ENCODE peak calls at places on chromosomes 5 and 9, in ten cellular contexts. One of them, this sample, is unnamed.

GRCh38 chr5:16929347-16929746 is 6.7 kb downstream of the MYO10 start:
- DNase-seq in spleen: no peak
- DNase-seq in body of pancreas: no peak
- DNase-seq in WERI-Rb-1: no peak
- DNase-seq in CD8-positive, alpha-beta memory T cell: no peak
- DNase-seq in right cardiac atrium: no peak
- DNase-seq in A549: no peak
- DNase-seq in brain microvascular endothelial cell: no peak
- DNase-seq in IMR-90: no peak
- DNase-seq in CD4-positive, CD25-positive, alpha-beta regulatory T cell: no peak
- DNase-seq in this sample: no peak

GRCh38 chr9:5536684-5537083 is 26.4 kb downstream of the PDCD1LG2 start:
- DNase-seq in spleen: no peak
- DNase-seq in body of pancreas: peak
- DNase-seq in WERI-Rb-1: no peak
- DNase-seq in CD8-positive, alpha-beta memory T cell: no peak
- DNase-seq in right cardiac atrium: no peak
- DNase-seq in A549: no peak
- DNase-seq in brain microvascular endothelial cell: no peak
- DNase-seq in IMR-90: no peak
- DNase-seq in CD4-positive, CD25-positive, alpha-beta regulatory T cell: no peak
- DNase-seq in this sample: no peak

GRCh38 chr5:120655828-120656435 is 191.8 kb downstream of the PRR16 start:
- DNase-seq in spleen: no peak
- DNase-seq in body of pancreas: peak
- DNase-seq in WERI-Rb-1: peak
- DNase-seq in CD8-positive, alpha-beta memory T cell: no peak
- DNase-seq in right cardiac atrium: no peak
- DNase-seq in A549: peak
- DNase-seq in brain microvascular endothelial cell: peak
- DNase-seq in IMR-90: peak
- DNase-seq in CD4-positive, CD25-positive, alpha-beta regulatory T cell: peak
- DNase-seq in this sample: peak

GRCh38 chr5:73192375-73192774 is 19.4 kb downstream of the TMEM174 start:
- DNase-seq in spleen: no peak
- DNase-seq in body of pancreas: no peak
- DNase-seq in WERI-Rb-1: no peak
- DNase-seq in CD8-positive, alpha-beta memory T cell: no peak
- DNase-seq in right cardiac atrium: no peak
- DNase-seq in A549: no peak
- DNase-seq in brain microvascular endothelial cell: no peak
- DNase-seq in IMR-90: no peak
- DNase-seq in CD4-positive, CD25-positive, alpha-beta regulatory T cell: no peak
- DNase-seq in this sample: no peak

GRCh38 chr5:68245325-68245724 is 29.8 kb downstream of the PIK3R1 start:
- DNase-seq in spleen: no peak
- DNase-seq in body of pancreas: no peak
- DNase-seq in WERI-Rb-1: no peak
- DNase-seq in CD8-positive, alpha-beta memory T cell: no peak
- DNase-seq in right cardiac atrium: no peak
- DNase-seq in A549: no peak
- DNase-seq in brain microvascular endothelial cell: no peak
- DNase-seq in IMR-90: peak
- DNase-seq in CD4-positive, CD25-positive, alpha-beta regulatory T cell: no peak
- DNase-seq in this sample: no peak

GRCh38 chr5:50958852-50959457 is 292.5 kb downstream of the PARP8 start:
- DNase-seq in spleen: no peak
- DNase-seq in body of pancreas: peak
- DNase-seq in WERI-Rb-1: peak
- DNase-seq in CD8-positive, alpha-beta memory T cell: no peak
- DNase-seq in right cardiac atrium: no peak
- DNase-seq in A549: peak
- DNase-seq in brain microvascular endothelial cell: peak
- DNase-seq in IMR-90: peak
- DNase-seq in CD4-positive, CD25-positive, alpha-beta regulatory T cell: peak
- DNase-seq in this sample: no peak

GRCh38 chr9:112091805-112092204 is 83.3 kb downstream of the SUSD1 start:
- DNase-seq in spleen: no peak
- DNase-seq in body of pancreas: peak
- DNase-seq in WERI-Rb-1: peak
- DNase-seq in CD8-positive, alpha-beta memory T cell: no peak
- DNase-seq in right cardiac atrium: no peak
- DNase-seq in A549: peak
- DNase-seq in brain microvascular endothelial cell: no peak
- DNase-seq in IMR-90: peak
- DNase-seq in CD4-positive, CD25-positive, alpha-beta regulatory T cell: peak
- DNase-seq in this sample: peak

GRCh38 chr5:154518438-154518867 is 40.4 kb upstream of the HAND1 start:
- DNase-seq in spleen: no peak
- DNase-seq in body of pancreas: no peak
- DNase-seq in WERI-Rb-1: no peak
- DNase-seq in CD8-positive, alpha-beta memory T cell: no peak
- DNase-seq in right cardiac atrium: no peak
- DNase-seq in A549: no peak
- DNase-seq in brain microvascular endothelial cell: no peak
- DNase-seq in IMR-90: no peak
- DNase-seq in CD4-positive, CD25-positive, alpha-beta regulatory T cell: no peak
- DNase-seq in this sample: no peak

GRCh38 chr5:71663570-71663969 is 55.5 kb upstream of the CARTPT start:
- DNase-seq in spleen: no peak
- DNase-seq in body of pancreas: no peak
- DNase-seq in WERI-Rb-1: no peak
- DNase-seq in CD8-positive, alpha-beta memory T cell: no peak
- DNase-seq in right cardiac atrium: no peak
- DNase-seq in A549: no peak
- DNase-seq in brain microvascular endothelial cell: no peak
- DNase-seq in IMR-90: no peak
- DNase-seq in CD4-positive, CD25-positive, alpha-beta regulatory T cell: no peak
- DNase-seq in this sample: no peak
- H3K27ac ChIP-seq in spleen: no peak
- H3K27ac ChIP-seq in body of pancreas: no peak
- H3K27ac ChIP-seq in WERI-Rb-1: no peak
- H3K27ac ChIP-seq in CD8-positive, alpha-beta memory T cell: no peak
- H3K27ac ChIP-seq in right cardiac atrium: no peak
- H3K27ac ChIP-seq in A549: no peak
- H3K27ac ChIP-seq in brain microvascular endothelial cell: no peak
- H3K27ac ChIP-seq in IMR-90: no peak
- H3K27ac ChIP-seq in CD4-positive, CD25-positive, alpha-beta regulatory T cell: no peak
- H3K27ac ChIP-seq in this sample: no peak

DNA sequence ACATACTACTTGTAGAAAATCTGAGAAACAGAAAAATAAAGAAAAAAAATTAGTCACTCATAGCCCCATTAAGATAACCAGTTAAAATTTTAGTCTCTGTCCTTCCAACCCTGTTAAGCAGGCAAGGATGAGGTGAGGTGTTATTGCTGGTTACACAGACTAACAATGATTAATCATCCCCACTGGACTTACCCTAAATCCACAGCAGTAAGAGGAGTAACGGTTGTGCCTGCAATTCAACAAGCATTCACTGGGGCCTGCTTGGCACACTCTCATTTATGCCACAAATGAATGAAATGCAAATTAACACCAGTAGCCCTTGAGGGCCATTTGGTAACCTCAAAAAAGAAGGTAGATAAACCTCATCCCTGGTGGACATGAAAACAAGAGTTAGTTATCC is 8.0 kb downstream of the LHFPL2 start:
- DNase-seq in spleen: no peak
- DNase-seq in body of pancreas: no peak
- DNase-seq in WERI-Rb-1: no peak
- DNase-seq in CD8-positive, alpha-beta memory T cell: no peak
- DNase-seq in right cardiac atrium: no peak
- DNase-seq in A549: peak
- DNase-seq in brain microvascular endothelial cell: no peak
- DNase-seq in IMR-90: peak
- DNase-seq in CD4-positive, CD25-positive, alpha-beta regulatory T cell: no peak
- DNase-seq in this sample: no peak
- H3K27ac ChIP-seq in spleen: no peak
- H3K27ac ChIP-seq in body of pancreas: peak
- H3K27ac ChIP-seq in WERI-Rb-1: no peak
- H3K27ac ChIP-seq in CD8-positive, alpha-beta memory T cell: no peak
- H3K27ac ChIP-seq in right cardiac atrium: no peak
- H3K27ac ChIP-seq in A549: peak
- H3K27ac ChIP-seq in brain microvascular endothelial cell: peak
- H3K27ac ChIP-seq in IMR-90: peak
- H3K27ac ChIP-seq in CD4-positive, CD25-positive, alpha-beta regulatory T cell: no peak
- H3K27ac ChIP-seq in this sample: peak

GRCh38 chr9:114395196-114395595 is 7.4 kb upstream of the AKNA start:
- DNase-seq in spleen: no peak
- DNase-seq in body of pancreas: no peak
- DNase-seq in WERI-Rb-1: no peak
- DNase-seq in CD8-positive, alpha-beta memory T cell: no peak
- DNase-seq in right cardiac atrium: no peak
- DNase-seq in A549: no peak
- DNase-seq in brain microvascular endothelial cell: no peak
- DNase-seq in IMR-90: no peak
- DNase-seq in CD4-positive, CD25-positive, alpha-beta regulatory T cell: no peak
- DNase-seq in this sample: no peak

GRCh38 chr9:114394523-114395193 is 6.9 kb upstream of the AKNA start:
- DNase-seq in spleen: no peak
- DNase-seq in body of pancreas: no peak
- DNase-seq in WERI-Rb-1: no peak
- DNase-seq in CD8-positive, alpha-beta memory T cell: no peak
- DNase-seq in right cardiac atrium: peak
- DNase-seq in A549: no peak
- DNase-seq in brain microvascular endothelial cell: no peak
- DNase-seq in IMR-90: no peak
- DNase-seq in CD4-positive, CD25-positive, alpha-beta regulatory T cell: no peak
- DNase-seq in this sample: no peak

GRCh38 chr9:114396558-114397218 is 8.9 kb upstream of the AKNA start:
- DNase-seq in spleen: no peak
- DNase-seq in body of pancreas: no peak
- DNase-seq in WERI-Rb-1: no peak
- DNase-seq in CD8-positive, alpha-beta memory T cell: no peak
- DNase-seq in right cardiac atrium: peak
- DNase-seq in A549: peak
- DNase-seq in brain microvascular endothelial cell: no peak
- DNase-seq in IMR-90: peak
- DNase-seq in CD4-positive, CD25-positive, alpha-beta regulatory T cell: no peak
- DNase-seq in this sample: no peak

GRCh38 chr9:114397219-114397847 is 9.6 kb upstream of the AKNA start:
- DNase-seq in spleen: no peak
- DNase-seq in body of pancreas: no peak
- DNase-seq in WERI-Rb-1: peak
- DNase-seq in CD8-positive, alpha-beta memory T cell: no peak
- DNase-seq in right cardiac atrium: no peak
- DNase-seq in A549: no peak
- DNase-seq in brain microvascular endothelial cell: no peak
- DNase-seq in IMR-90: no peak
- DNase-seq in CD4-positive, CD25-positive, alpha-beta regulatory T cell: no peak
- DNase-seq in this sample: no peak

GRCh38 chr9:114395768-114396167 is 8.0 kb upstream of the AKNA start:
- DNase-seq in spleen: no peak
- DNase-seq in body of pancreas: no peak
- DNase-seq in WERI-Rb-1: no peak
- DNase-seq in CD8-positive, alpha-beta memory T cell: no peak
- DNase-seq in right cardiac atrium: no peak
- DNase-seq in A549: no peak
- DNase-seq in brain microvascular endothelial cell: no peak
- DNase-seq in IMR-90: no peak
- DNase-seq in CD4-positive, CD25-positive, alpha-beta regulatory T cell: no peak
- DNase-seq in this sample: no peak
- H3K27ac ChIP-seq in spleen: peak
- H3K27ac ChIP-seq in body of pancreas: no peak
- H3K27ac ChIP-seq in WERI-Rb-1: no peak
- H3K27ac ChIP-seq in CD8-positive, alpha-beta memory T cell: peak
- H3K27ac ChIP-seq in right cardiac atrium: no peak
- H3K27ac ChIP-seq in A549: no peak
- H3K27ac ChIP-seq in brain microvascular endothelial cell: no peak
- H3K27ac ChIP-seq in IMR-90: no peak
- H3K27ac ChIP-seq in CD4-positive, CD25-positive, alpha-beta regulatory T cell: peak
- H3K27ac ChIP-seq in this sample: no peak

GRCh38 chr9:134502261-134503211 is 139.1 kb upstream of the COL5A1 start:
- DNase-seq in spleen: peak
- DNase-seq in body of pancreas: peak
- DNase-seq in WERI-Rb-1: peak
- DNase-seq in CD8-positive, alpha-beta memory T cell: no peak
- DNase-seq in right cardiac atrium: peak
- DNase-seq in A549: peak
- DNase-seq in brain microvascular endothelial cell: peak
- DNase-seq in IMR-90: peak
- DNase-seq in CD4-positive, CD25-positive, alpha-beta regulatory T cell: no peak
- DNase-seq in this sample: peak

GRCh38 chr9:134501266-134502181 is 140.1 kb upstream of the COL5A1 start:
- DNase-seq in spleen: peak
- DNase-seq in body of pancreas: no peak
- DNase-seq in WERI-Rb-1: no peak
- DNase-seq in CD8-positive, alpha-beta memory T cell: no peak
- DNase-seq in right cardiac atrium: no peak
- DNase-seq in A549: no peak
- DNase-seq in brain microvascular endothelial cell: no peak
- DNase-seq in IMR-90: no peak
- DNase-seq in CD4-positive, CD25-positive, alpha-beta regulatory T cell: no peak
- DNase-seq in this sample: no peak

GRCh38 chr9:134505032-134505431 is 136.6 kb upstream of the COL5A1 start:
- DNase-seq in spleen: no peak
- DNase-seq in body of pancreas: no peak
- DNase-seq in WERI-Rb-1: no peak
- DNase-seq in CD8-positive, alpha-beta memory T cell: no peak
- DNase-seq in right cardiac atrium: peak
- DNase-seq in A549: no peak
- DNase-seq in brain microvascular endothelial cell: no peak
- DNase-seq in IMR-90: no peak
- DNase-seq in CD4-positive, CD25-positive, alpha-beta regulatory T cell: no peak
- DNase-seq in this sample: no peak

GRCh38 chr9:134504106-134504385 is 137.6 kb upstream of the COL5A1 start:
- DNase-seq in spleen: no peak
- DNase-seq in body of pancreas: no peak
- DNase-seq in WERI-Rb-1: no peak
- DNase-seq in CD8-positive, alpha-beta memory T cell: no peak
- DNase-seq in right cardiac atrium: no peak
- DNase-seq in A549: no peak
- DNase-seq in brain microvascular endothelial cell: no peak
- DNase-seq in IMR-90: no peak
- DNase-seq in CD4-positive, CD25-positive, alpha-beta regulatory T cell: no peak
- DNase-seq in this sample: no peak

DNA sequence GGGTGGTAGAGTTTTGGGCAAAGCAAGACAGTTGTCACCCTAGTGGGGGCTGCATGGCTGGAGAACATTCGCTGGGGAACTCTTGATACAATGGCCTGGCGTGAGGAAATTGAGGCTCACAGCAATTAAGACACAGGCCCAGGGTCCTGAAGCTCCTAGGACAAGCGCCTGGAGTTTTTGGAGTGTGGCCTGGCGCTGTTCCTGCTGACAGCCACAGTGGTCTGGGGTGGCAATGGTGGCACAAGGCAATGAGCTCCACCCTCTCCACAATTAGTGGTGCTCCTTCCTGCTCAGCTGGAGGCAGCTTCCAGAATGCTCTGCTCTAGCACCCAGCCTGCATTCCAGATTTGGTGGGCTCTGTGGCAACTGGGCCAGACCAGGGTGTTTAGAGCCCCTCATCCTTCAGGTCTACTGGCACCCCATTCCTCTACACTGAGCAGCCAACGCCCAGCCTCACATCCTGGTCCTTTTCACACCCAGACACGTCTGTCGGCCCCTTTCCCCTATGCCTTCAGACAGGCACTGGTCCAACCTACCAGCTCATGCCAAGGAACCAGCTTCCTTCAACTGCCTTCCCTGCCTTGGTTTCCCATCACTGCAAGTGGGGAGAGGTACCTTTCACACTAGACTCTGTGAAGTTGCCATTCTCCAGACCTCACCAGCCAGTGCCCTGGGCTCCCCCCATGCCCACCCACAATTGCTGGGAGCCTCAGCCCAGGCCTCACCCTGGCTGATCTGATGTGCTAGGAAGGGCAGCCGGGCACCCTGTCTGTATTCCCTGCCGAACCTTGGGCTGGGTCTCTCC is 138.1 kb upstream of the COL5A1 start:
- DNase-seq in spleen: no peak
- DNase-seq in body of pancreas: no peak
- DNase-seq in WERI-Rb-1: no peak
- DNase-seq in CD8-positive, alpha-beta memory T cell: no peak
- DNase-seq in right cardiac atrium: no peak
- DNase-seq in A549: no peak
- DNase-seq in brain microvascular endothelial cell: no peak
- DNase-seq in IMR-90: no peak
- DNase-seq in CD4-positive, CD25-positive, alpha-beta regulatory T cell: no peak
- DNase-seq in this sample: no peak
- H3K27ac ChIP-seq in spleen: no peak
- H3K27ac ChIP-seq in body of pancreas: no peak
- H3K27ac ChIP-seq in WERI-Rb-1: peak
- H3K27ac ChIP-seq in CD8-positive, alpha-beta memory T cell: no peak
- H3K27ac ChIP-seq in right cardiac atrium: no peak
- H3K27ac ChIP-seq in A549: peak
- H3K27ac ChIP-seq in brain microvascular endothelial cell: peak
- H3K27ac ChIP-seq in IMR-90: peak
- H3K27ac ChIP-seq in CD4-positive, CD25-positive, alpha-beta regulatory T cell: no peak
- H3K27ac ChIP-seq in this sample: peak

This sample was measured in adrenal gland.